ENCODE peak calls at places on chromosomes 11 and 22, in ten cellular contexts. One of them, this sample, is unnamed.

GRCh38 chr11:85930879-85931366 is 75.7 kb downstream of the CCDC83 start:
- DNase-seq in mammary epithelial cell: no peak
- DNase-seq in GM23248: no peak
- DNase-seq in neuronal stem cell: no peak
- DNase-seq in astrocyte: no peak
- DNase-seq in GM23338: no peak
- DNase-seq in H9: no peak
- DNase-seq in HepG2: peak; percentile 94
- DNase-seq in H1: no peak
- DNase-seq in GM12878: no peak
- DNase-seq in this sample: no peak

GRCh38 chr11:95788921-95789505 is 569 bp downstream of the FAM76B start:
- DNase-seq in mammary epithelial cell: peak; percentile 23
- DNase-seq in GM23248: peak; percentile 79
- DNase-seq in neuronal stem cell: peak; percentile 54
- DNase-seq in astrocyte: peak; percentile 36
- DNase-seq in GM23338: peak; percentile 78
- DNase-seq in H9: peak; percentile 57
- DNase-seq in HepG2: peak; percentile 30
- DNase-seq in H1: peak; percentile 2
- DNase-seq in GM12878: no peak
- DNase-seq in this sample: peak; percentile 59

GRCh38 chr11:62842171-62842717 is 2.9 kb upstream of the WDR74 start:
- DNase-seq in mammary epithelial cell: no peak
- DNase-seq in GM23248: peak; percentile 52
- DNase-seq in neuronal stem cell: no peak
- DNase-seq in astrocyte: no peak
- DNase-seq in GM23338: peak; percentile 67
- DNase-seq in H9: peak; percentile 64
- DNase-seq in HepG2: no peak
- DNase-seq in H1: no peak
- DNase-seq in GM12878: no peak
- DNase-seq in this sample: no peak

GRCh38 chr22:29567338-29567737 is 13.6 kb downstream of the NIPSNAP1 start:
- DNase-seq in mammary epithelial cell: no peak
- DNase-seq in GM23248: no peak
- DNase-seq in neuronal stem cell: no peak
- DNase-seq in astrocyte: no peak
- DNase-seq in GM23338: no peak
- DNase-seq in H9: no peak
- DNase-seq in HepG2: no peak
- DNase-seq in H1: no peak
- DNase-seq in GM12878: no peak
- DNase-seq in this sample: no peak

GRCh38 chr22:42180349-42180842 is 49.8 kb upstream of the CYP2D6 start:
- DNase-seq in mammary epithelial cell: no peak
- DNase-seq in GM23248: peak; percentile 66
- DNase-seq in neuronal stem cell: no peak
- DNase-seq in astrocyte: peak; percentile 26
- DNase-seq in GM23338: no peak
- DNase-seq in H9: no peak
- DNase-seq in HepG2: no peak
- DNase-seq in H1: no peak
- DNase-seq in GM12878: no peak
- DNase-seq in this sample: no peak

GRCh38 chr11:117970400-117971024 is 15.7 kb upstream of the IL10RA start:
- DNase-seq in mammary epithelial cell: peak; percentile 71
- DNase-seq in GM23248: no peak
- DNase-seq in neuronal stem cell: no peak
- DNase-seq in astrocyte: no peak
- DNase-seq in GM23338: no peak
- DNase-seq in H9: no peak
- DNase-seq in HepG2: no peak
- DNase-seq in H1: no peak
- DNase-seq in GM12878: no peak
- DNase-seq in this sample: peak; percentile 50

GRCh38 chr11:75475767-75476650 is 43.0 kb upstream of the KLHL35 start:
- DNase-seq in mammary epithelial cell: peak; percentile 30
- DNase-seq in GM23248: peak; percentile 46
- DNase-seq in neuronal stem cell: no peak
- DNase-seq in astrocyte: no peak
- DNase-seq in GM23338: no peak
- DNase-seq in H9: no peak
- DNase-seq in HepG2: no peak
- DNase-seq in H1: no peak
- DNase-seq in GM12878: no peak
- DNase-seq in this sample: no peak

GRCh38 chr11:113464416-113464815 is 10.8 kb downstream of the DRD2 start:
- DNase-seq in mammary epithelial cell: peak; percentile 69
- DNase-seq in GM23248: no peak
- DNase-seq in neuronal stem cell: no peak
- DNase-seq in astrocyte: no peak
- DNase-seq in GM23338: no peak
- DNase-seq in H9: no peak
- DNase-seq in HepG2: no peak
- DNase-seq in H1: no peak
- DNase-seq in GM12878: no peak
- DNase-seq in this sample: no peak

GRCh38 chr22:39671936-39672335 is 101.4 kb downstream of the CACNA1I start:
- DNase-seq in mammary epithelial cell: no peak
- DNase-seq in GM23248: no peak
- DNase-seq in neuronal stem cell: no peak
- DNase-seq in astrocyte: no peak
- DNase-seq in GM23338: no peak
- DNase-seq in H9: no peak
- DNase-seq in HepG2: no peak
- DNase-seq in H1: no peak
- DNase-seq in GM12878: no peak
- DNase-seq in this sample: no peak

GRCh38 chr11:12547953-12548650 is 126.1 kb upstream of the TEAD1 start:
- DNase-seq in mammary epithelial cell: no peak
- DNase-seq in GM23248: no peak
- DNase-seq in neuronal stem cell: no peak
- DNase-seq in astrocyte: no peak
- DNase-seq in GM23338: no peak
- DNase-seq in H9: no peak
- DNase-seq in HepG2: no peak
- DNase-seq in H1: no peak
- DNase-seq in GM12878: no peak
- DNase-seq in this sample: no peak

DNA sequence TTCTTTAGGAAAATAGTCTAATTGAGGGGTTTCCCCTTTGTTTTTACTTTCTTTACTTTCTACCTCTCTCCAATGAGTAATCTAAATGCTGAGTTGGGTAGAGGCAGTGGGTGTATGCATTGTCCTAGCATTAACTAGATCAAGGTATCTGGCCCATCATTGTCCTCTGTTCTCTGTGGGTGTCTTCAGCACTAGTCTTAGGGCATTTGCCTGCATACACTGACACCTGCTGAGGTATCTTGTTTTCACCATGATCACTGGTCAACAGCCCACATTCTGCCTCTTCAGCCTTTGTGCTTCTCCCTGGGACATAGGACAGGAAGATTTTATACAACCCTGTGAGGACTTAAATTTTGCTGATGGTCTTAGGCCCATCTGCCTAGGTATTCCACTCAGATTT is 371.1 kb downstream of the RAB38 start:
- DNase-seq in mammary epithelial cell: no peak
- DNase-seq in GM23248: no peak
- DNase-seq in neuronal stem cell: no peak
- DNase-seq in astrocyte: no peak
- DNase-seq in GM23338: peak; percentile 10
- DNase-seq in H9: no peak
- DNase-seq in HepG2: no peak
- DNase-seq in H1: no peak
- DNase-seq in GM12878: no peak
- DNase-seq in this sample: no peak
- H2AFZ ChIP-seq in mammary epithelial cell: no peak overlapping the region
- H2AFZ ChIP-seq in GM23248: no peak overlapping the region
- H2AFZ ChIP-seq in neuronal stem cell: no peak overlapping the region
- H2AFZ ChIP-seq in astrocyte: no peak overlapping the region
- H2AFZ ChIP-seq in GM23338: no peak overlapping the region
- H2AFZ ChIP-seq in H9: no peak overlapping the region
- H2AFZ ChIP-seq in HepG2: no peak overlapping the region
- H2AFZ ChIP-seq in H1: no peak overlapping the region
- H2AFZ ChIP-seq in GM12878: no peak overlapping the region
- H2AFZ ChIP-seq in this sample: no peak overlapping the region

GRCh38 chr22:23243859-23244689 is 63.8 kb downstream of the BCR start:
- DNase-seq in mammary epithelial cell: no peak
- DNase-seq in GM23248: no peak
- DNase-seq in neuronal stem cell: no peak
- DNase-seq in astrocyte: no peak
- DNase-seq in GM23338: no peak
- DNase-seq in H9: no peak
- DNase-seq in HepG2: no peak
- DNase-seq in H1: no peak
- DNase-seq in GM12878: no peak
- DNase-seq in this sample: no peak

GRCh38 chr22:23246982-23247766 is 66.9 kb downstream of the BCR start:
- DNase-seq in mammary epithelial cell: no peak
- DNase-seq in GM23248: no peak
- DNase-seq in neuronal stem cell: no peak
- DNase-seq in astrocyte: no peak
- DNase-seq in GM23338: no peak
- DNase-seq in H9: no peak
- DNase-seq in HepG2: peak; percentile 70
- DNase-seq in H1: no peak
- DNase-seq in GM12878: no peak
- DNase-seq in this sample: no peak

GRCh38 chr22:23245799-23246136 is 65.5 kb downstream of the BCR start:
- DNase-seq in mammary epithelial cell: peak; percentile 9
- DNase-seq in GM23248: peak; percentile 59
- DNase-seq in neuronal stem cell: no peak
- DNase-seq in astrocyte: no peak
- DNase-seq in GM23338: no peak
- DNase-seq in H9: no peak
- DNase-seq in HepG2: no peak
- DNase-seq in H1: no peak
- DNase-seq in GM12878: no peak
- DNase-seq in this sample: no peak

GRCh38 chr22:23244690-23245044 is 64.4 kb downstream of the BCR start:
- DNase-seq in mammary epithelial cell: no peak
- DNase-seq in GM23248: no peak
- DNase-seq in neuronal stem cell: no peak
- DNase-seq in astrocyte: no peak
- DNase-seq in GM23338: no peak
- DNase-seq in H9: no peak
- DNase-seq in HepG2: no peak
- DNase-seq in H1: no peak
- DNase-seq in GM12878: no peak
- DNase-seq in this sample: no peak

GRCh38 chr22:23245045-23245798 is 64.9 kb downstream of the BCR start:
- DNase-seq in mammary epithelial cell: peak; percentile 54
- DNase-seq in GM23248: peak; percentile 67
- DNase-seq in neuronal stem cell: no peak
- DNase-seq in astrocyte: peak; percentile 66
- DNase-seq in GM23338: no peak
- DNase-seq in H9: no peak
- DNase-seq in HepG2: no peak
- DNase-seq in H1: no peak
- DNase-seq in GM12878: no peak
- DNase-seq in this sample: no peak
- H2AFZ ChIP-seq in mammary epithelial cell: no peak overlapping the region
- H2AFZ ChIP-seq in GM23248: no peak overlapping the region
- H2AFZ ChIP-seq in neuronal stem cell: no peak overlapping the region
- H2AFZ ChIP-seq in astrocyte: no peak overlapping the region
- H2AFZ ChIP-seq in GM23338: no peak overlapping the region
- H2AFZ ChIP-seq in H9: no peak overlapping the region
- H2AFZ ChIP-seq in HepG2: no peak overlapping the region
- H2AFZ ChIP-seq in H1: no peak overlapping the region
- H2AFZ ChIP-seq in GM12878: no peak overlapping the region
- H2AFZ ChIP-seq in this sample: no peak overlapping the region

DNA sequence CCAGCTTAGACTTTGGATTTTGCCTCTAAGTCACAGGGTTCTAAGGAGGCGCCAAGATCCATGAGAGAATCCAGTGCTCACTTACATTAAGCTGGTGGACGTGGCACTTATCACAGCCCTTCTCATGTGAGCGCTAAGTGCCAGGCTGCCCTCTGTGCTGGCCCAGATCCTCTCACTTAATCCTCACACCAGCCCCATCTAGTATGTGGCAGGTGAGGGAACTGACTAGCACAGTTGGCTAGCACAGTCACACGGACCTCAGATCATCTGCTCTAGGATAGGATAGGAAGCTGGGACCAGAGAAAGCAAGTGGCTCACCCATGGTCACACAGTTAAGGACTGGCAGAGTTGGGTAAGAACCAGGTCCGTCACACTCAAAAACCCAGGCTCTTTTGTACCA is 3.7 kb downstream of the HMOX1 start:
- DNase-seq in mammary epithelial cell: no peak
- DNase-seq in GM23248: peak; percentile 19
- DNase-seq in neuronal stem cell: no peak
- DNase-seq in astrocyte: no peak
- DNase-seq in GM23338: no peak
- DNase-seq in H9: no peak
- DNase-seq in HepG2: no peak
- DNase-seq in H1: no peak
- DNase-seq in GM12878: no peak
- DNase-seq in this sample: no peak
- H2AFZ ChIP-seq in mammary epithelial cell: no peak overlapping the region
- H2AFZ ChIP-seq in GM23248: no peak overlapping the region
- H2AFZ ChIP-seq in neuronal stem cell: no peak overlapping the region
- H2AFZ ChIP-seq in astrocyte: no peak overlapping the region
- H2AFZ ChIP-seq in GM23338: no peak overlapping the region
- H2AFZ ChIP-seq in H9: no peak overlapping the region
- H2AFZ ChIP-seq in HepG2: no peak overlapping the region
- H2AFZ ChIP-seq in H1: no peak overlapping the region
- H2AFZ ChIP-seq in GM12878: no peak overlapping the region
- H2AFZ ChIP-seq in this sample: no peak overlapping the region

DNA sequence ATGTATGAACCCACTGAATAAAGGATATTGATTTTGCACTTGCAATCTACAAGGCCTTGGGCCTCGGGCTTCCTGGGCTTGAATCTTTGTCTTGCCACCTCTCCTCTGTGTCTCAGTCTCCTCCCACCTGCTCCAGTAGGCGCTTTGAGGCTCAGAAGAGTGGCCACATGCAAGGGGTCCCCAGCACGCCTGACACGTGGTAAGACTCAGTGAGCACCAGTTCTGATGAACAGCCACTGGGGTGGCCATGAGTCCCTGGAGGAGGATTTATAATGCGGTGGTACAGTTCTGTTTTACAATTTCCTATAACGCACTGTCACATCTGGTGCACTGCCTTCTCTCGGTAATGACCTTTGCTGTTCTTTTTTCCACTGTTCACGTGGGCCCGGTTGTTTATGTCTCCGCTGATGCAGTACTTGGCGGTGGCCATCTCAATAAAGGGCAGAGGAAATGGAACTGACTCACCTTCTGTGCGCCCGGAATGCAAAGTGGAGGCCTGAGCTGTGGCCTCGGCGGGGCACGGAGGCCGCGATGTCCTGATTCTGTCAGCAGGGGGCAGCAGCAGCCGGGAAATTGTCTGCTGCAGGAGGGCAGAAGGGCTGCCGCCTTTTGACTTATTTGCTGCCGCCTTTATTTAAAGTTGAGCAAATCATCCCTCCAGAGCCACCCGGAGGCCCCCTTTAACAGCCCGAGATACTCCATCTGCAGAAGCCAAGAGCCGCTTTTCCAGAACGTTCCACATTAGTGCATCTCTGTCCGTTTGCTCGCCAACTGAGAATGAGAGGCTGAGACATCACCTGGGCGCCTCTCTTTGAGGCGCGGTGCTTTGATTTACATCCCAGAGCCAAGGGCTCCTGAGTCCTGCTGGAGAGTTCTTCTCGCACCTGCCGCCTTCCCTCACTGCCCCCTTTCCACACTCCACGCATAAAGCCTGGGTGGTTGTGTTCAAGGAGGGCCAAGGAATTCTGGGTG is 6.0 kb upstream of the IFT27 start:
- DNase-seq in mammary epithelial cell: peak; percentile 77
- DNase-seq in GM23248: peak; percentile 96
- DNase-seq in neuronal stem cell: peak; percentile 71
- DNase-seq in astrocyte: peak; percentile 74
- DNase-seq in GM23338: peak; percentile 89
- DNase-seq in H9: peak; percentile 92
- DNase-seq in HepG2: peak; percentile 40
- DNase-seq in H1: peak; percentile 73
- DNase-seq in GM12878: peak; percentile 33
- DNase-seq in this sample: peak; percentile 95
- H2AFZ ChIP-seq in mammary epithelial cell: peak overlapping the region; percentile 64
- H2AFZ ChIP-seq in GM23248: peak overlapping the region; percentile 83
- H2AFZ ChIP-seq in neuronal stem cell: peak overlapping the region; percentile 76
- H2AFZ ChIP-seq in astrocyte: peak overlapping the region; percentile 73
- H2AFZ ChIP-seq in GM23338: peak overlapping the region; percentile 82
- H2AFZ ChIP-seq in H9: peak overlapping the region; percentile 34
- H2AFZ ChIP-seq in HepG2: no peak overlapping the region
- H2AFZ ChIP-seq in H1: peak overlapping the region; percentile 96
- H2AFZ ChIP-seq in GM12878: peak overlapping the region; percentile 66
- H2AFZ ChIP-seq in this sample: peak overlapping the region; percentile 45